ENCODE peak calls at places on chromosomes 4 and X, in ten cellular contexts. F is left ventricle myocardium inferior; Y is tibial artery; V is stromal cell of bone marrow; H is ELF-1; M is NK-92 treated with Interleukin-12 subunit alpha and Interleukin-12 subunit beta, amount 100 ng/mL, for 24 hours; A is activated T-cell treated with anti-CD3 and anti-CD28 coated beads for 1 hour; K is body of pancreas; N is T follicular helper cell; U is BJ. C is an unnamed sample.

GRCh38 chr4:71130827-71131603 is 137.6 kb downstream of the DCK start:
- DNase-seq in Y (no peak), A (no peak), V (peak), U (peak), K (no peak), H (no peak), M (no peak), F (no peak), N (no peak), C (no peak)

GRCh38 chr4:77141964-77142641 is 14.9 kb upstream of the CCNG2 start:
- DNase-seq in A (no peak), V (no peak), K (peak), H (no peak), N (no peak), Y (no peak), M (no peak), U (no peak), F (no peak), C (no peak)

GRCh38 chr4:107050525-107051135 is 14.5 kb upstream of the DKK2 start:
- DNase-seq in K (no peak), F (no peak), A (no peak), M (no peak), N (no peak), H (no peak), Y (no peak), U (no peak), V (no peak), C (no peak)

GRCh38 chr4:128394778-128395177 is 107.2 kb upstream of the PGRMC2 start:
- DNase-seq in H (no peak), Y (peak), K (no peak), V (peak), A (no peak), U (no peak), F (no peak), N (no peak), M (no peak), C (no peak)

GRCh38 chr4:5409237-5409636 is 299.1 kb downstream of the EVC2 start:
- DNase-seq in K (no peak), M (no peak), Y (no peak), A (no peak), V (peak), F (no peak), N (no peak), H (no peak), U (no peak), C (no peak)

GRCh38 chr4:16467061-16467460 is 240.8 kb upstream of the TAPT1 start:
- DNase-seq in K (no peak), M (no peak), V (no peak), H (no peak), Y (no peak), N (no peak), A (no peak), F (no peak), U (no peak), C (no peak)

GRCh38 chrX:134908235-134908834 is 82.5 kb upstream of the SMIM10 start:
- DNase-seq in M (no peak), Y (no peak), A (no peak), U (no peak), V (no peak), H (peak), N (no peak), K (no peak), F (no peak), C (no peak)

GRCh38 chr4:142815834-142816233 is 30.3 kb downstream of the INPP4B start:
- DNase-seq in H (no peak), M (no peak), A (no peak), F (no peak), Y (no peak), V (peak), K (no peak), N (no peak), U (peak), C (no peak)

C was measured in effector CD4-positive, alpha-beta T cell.